ENCODE peak calls at places on chromosomes 16 and 17, in four cellular contexts. Z, E, P and N are unnamed samples.

GRCh38 chr17:73323622-73324455 is 12.0 kb upstream of the CDC42EP4 start:
- DNase-seq in Z (peak; percentile 88), E (no peak), P (no peak), N (no peak)

GRCh38 chr16:20747030-20747816 is 5.6 kb upstream of the THUMPD1 start:
- DNase-seq in Z (no peak), E (no peak), P (no peak), N (no peak)

GRCh38 chr16:17972460-17972943 is 364.0 kb downstream of the NPIPA8 start:
- DNase-seq in Z (no peak), E (no peak), P (no peak), N (no peak)

GRCh38 chr17:76917829-76918228 is 49.6 kb downstream of the MGAT5B start:
- DNase-seq in Z (no peak), E (no peak), P (no peak), N (no peak)

GRCh38 chr17:28960256-28961106 is 9.2 kb upstream of the PHF12 start:
- DNase-seq in Z (no peak), E (no peak), P (no peak), N (no peak)

GRCh38 chr17:64205804-64206203 is 57.3 kb downstream of the TEX2 start:
- DNase-seq in Z (no peak), E (no peak), P (no peak), N (no peak)

GRCh38 chr16:3007957-3008748 is 4.6 kb upstream of the CLDN9 start:
- DNase-seq in Z (no peak), E (peak; percentile 94), P (no peak), N (no peak)

GRCh38 chr17:2369551-2370210 is 31.2 kb downstream of the MNT start:
- DNase-seq in Z (peak; percentile 42), E (no peak), P (no peak), N (no peak)

GRCh38 chr16:67278773-67279295 is 498 bp upstream of the PLEKHG4 start:
- DNase-seq in Z (peak; percentile 59), E (no peak), P (no peak), N (peak; percentile 59)

GRCh38 chr17:10033982-10034381 is 128.9 kb upstream of the RCVRN start:
- DNase-seq in Z (no peak), E (no peak), P (no peak), N (no peak)

GRCh38 chr17:2050246-2050866 is 4.5 kb upstream of the HIC1 start:
- DNase-seq in Z (peak; percentile 87), E (no peak), P (no peak), N (peak; percentile 75)

GRCh38 chr17:44324092-44324570 is 492 bp downstream of the SLC25A39 start:
- DNase-seq in Z (peak; percentile 45), E (no peak), P (no peak), N (no peak)

GRCh38 chr16:83305092-83305491 is 502.7 kb upstream of the HSBP1 start:
- DNase-seq in Z (peak; percentile 81), E (no peak), P (peak; percentile 39), N (no peak)

GRCh38 chr16:72371307-72372081 is 199.5 kb upstream of the PMFBP1 start:
- DNase-seq in Z (peak; percentile 79), E (peak; percentile 57), P (peak; percentile 23), N (no peak)

GRCh38 chr17:38747385-38748328 is 479 bp downstream of the PCGF2 start:
- DNase-seq in Z (peak; percentile 50), E (no peak), P (no peak), N (no peak)

GRCh38 chr17:17137731-17138585 is 68.2 kb downstream of the PLD6 start:
- DNase-seq in Z (no peak), E (no peak), P (no peak), N (no peak)

GRCh38 chr17:56074366-56074765 is 78.9 kb upstream of the ANKFN1 start:
- DNase-seq in Z (no peak), E (no peak), P (no peak), N (no peak)

GRCh38 chr16:70250748-70251650 is 741 bp downstream of the EXOSC6 start:
- DNase-seq in Z (peak; percentile 72), E (no peak), P (no peak), N (no peak)

GRCh38 chr17:47239663-47240374 is 13.8 kb upstream of the ITGB3 start:
- DNase-seq in Z (peak; percentile 99), E (no peak), P (no peak), N (no peak)

GRCh38 chr16:49452108-49452507 is 78.5 kb downstream of the C16orf78 start:
- DNase-seq in Z (no peak), E (no peak), P (no peak), N (no peak)

GRCh38 chr17:1769826-1770477 is 8.1 kb downstream of the SERPINF1 start:
- DNase-seq in Z (no peak), E (no peak), P (no peak), N (no peak)

GRCh38 chr16:68737046-68737729 is at the start of gene CDH1:
- DNase-seq in Z (no peak), E (peak; percentile 86), P (no peak), N (no peak)

GRCh38 chr16:27322858-27323780 is 9.3 kb downstream of the IL4R start:
- DNase-seq in Z (no peak), E (no peak), P (no peak), N (no peak)

GRCh38 chr17:33438578-33438977 is 145.5 kb upstream of the ASIC2 start:
- DNase-seq in Z (no peak), E (no peak), P (no peak), N (no peak)

GRCh38 chr17:46977348-46977747 is 1.7 kb downstream of the RPRML start:
- DNase-seq in Z (peak; percentile 38), E (peak; percentile 80), P (no peak), N (no peak)

GRCh38 chr17:32020943-32021617 is 13.9 kb downstream of the LRRC37B start:
- DNase-seq in Z (peak; percentile 80), E (no peak), P (no peak), N (no peak)

GRCh38 chr16:81137012-81137335 is 40.8 kb upstream of the GCSH start:
- DNase-seq in Z (peak; percentile 67), E (no peak), P (peak; percentile 4), N (no peak)

GRCh38 chr17:81095608-81095888 is 60.6 kb downstream of the BAIAP2 start:
- DNase-seq in Z (no peak), E (no peak), P (no peak), N (no peak)

GRCh38 chr16:10037771-10038170 is 144.5 kb downstream of the GRIN2A start:
- DNase-seq in Z (peak; percentile 1), E (no peak), P (no peak), N (no peak)

GRCh38 chr16:49465661-49466528 is 92.3 kb downstream of the C16orf78 start:
- DNase-seq in Z (no peak), E (no peak), P (no peak), N (no peak)

GRCh38 chr17:2192367-2193028 is 111.1 kb downstream of the SMG6 start:
- DNase-seq in Z (peak; percentile 96), E (no peak), P (peak; percentile 94), N (no peak)

GRCh38 chr17:58096892-58097291 is 13.7 kb downstream of the DYNLL2 start:
- DNase-seq in Z (no peak), E (no peak), P (no peak), N (no peak)

GRCh38 chr17:2613089-2613808 is 19.8 kb downstream of the PAFAH1B1 start:
- DNase-seq in Z (no peak), E (no peak), P (no peak), N (no peak)

GRCh38 chr17:76537578-76538280 is at the start of gene CYGB:
- DNase-seq in Z (no peak), E (no peak), P (no peak), N (peak; percentile 6)

GRCh38 chr17:49989518-49989880 is 5.5 kb downstream of the DLX3 start:
- DNase-seq in Z (no peak), E (no peak), P (no peak), N (no peak)

GRCh38 chr17:542943-543342 is 171.7 kb downstream of the VPS53 start:
- DNase-seq in Z (no peak), E (no peak), P (no peak), N (no peak)

GRCh38 chr17:10649602-10650001 is 7.5 kb downstream of the MYH3 start:
- DNase-seq in Z (no peak), E (no peak), P (no peak), N (no peak)

GRCh38 chr17:9928601-9929341 is 23.7 kb upstream of the RCVRN start:
- DNase-seq in Z (peak; percentile 44), E (peak; percentile 41), P (peak; percentile 82), N (no peak)

GRCh38 chr16:70786020-70786419 is 14.9 kb downstream of the VAC14 start:
- DNase-seq in Z (no peak), E (no peak), P (no peak), N (no peak)

GRCh38 chr17:29838961-29839360 is 91.1 kb downstream of the SSH2 start:
- DNase-seq in Z (peak; percentile 61), E (no peak), P (no peak), N (no peak)

DNA sequence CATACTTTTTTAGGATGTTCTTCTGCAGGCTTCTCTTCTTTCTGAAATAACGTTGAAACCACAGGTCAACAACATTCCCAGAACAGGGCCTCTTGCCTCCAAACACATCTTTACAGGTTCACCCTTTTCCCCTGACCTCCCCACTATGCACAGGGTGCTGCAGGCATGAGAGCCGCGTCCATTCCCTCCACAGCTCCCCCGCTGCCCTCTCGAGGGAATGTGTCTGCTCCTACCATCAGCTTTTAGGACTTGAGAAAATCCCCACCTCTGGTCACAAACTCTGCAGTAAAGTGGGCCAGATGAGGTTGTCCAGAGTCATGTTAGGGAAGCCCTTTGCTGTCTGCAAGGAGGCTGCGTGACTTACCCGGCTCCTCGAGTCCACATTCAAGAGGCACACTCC is 30.5 kb downstream of the DUSP14 start:
- DNase-seq in Z (no peak), E (no peak), P (no peak), N (no peak)
- TF ChIP-seq CTCF in Z (no peak), E (peak; percentile 16), P (no peak), N (no peak)

GRCh38 chr17:7856840-7857723 is at the start of gene NAA38:
- DNase-seq in Z (peak; percentile 99), E (peak; percentile 94), P (peak; percentile 99), N (peak; percentile 68)
- TF ChIP-seq CTCF in Z (peak; percentile 58), E (peak; percentile 54), P (peak; percentile 47), N (peak; percentile 18)

DNA sequence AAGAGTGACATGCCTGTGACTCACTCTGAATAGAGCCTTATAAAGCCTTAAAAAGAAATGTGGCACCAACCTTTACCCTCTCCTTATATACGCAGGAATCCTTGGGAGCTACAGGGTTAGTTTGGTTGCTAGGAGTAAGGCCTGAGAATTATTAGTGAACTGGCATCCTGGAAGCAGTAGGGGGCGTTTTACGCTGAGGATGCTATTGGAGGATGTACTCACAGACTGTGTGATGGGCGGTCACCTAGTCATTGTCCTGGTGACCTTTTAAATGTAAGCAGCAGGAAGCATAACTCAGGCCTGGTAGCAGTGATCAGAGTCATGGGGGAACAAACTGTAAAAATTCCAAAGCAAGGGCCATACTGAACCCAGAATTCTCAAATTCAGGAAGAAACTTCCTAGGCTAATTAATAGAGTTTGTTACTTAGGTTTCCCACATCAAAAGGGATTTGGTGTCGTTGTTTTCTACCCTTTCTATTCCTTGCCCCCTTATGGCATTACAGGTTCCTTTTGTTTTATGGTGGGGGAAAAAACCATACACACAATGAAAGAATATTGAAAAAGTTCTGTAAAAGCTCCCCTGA is 153.8 kb downstream of the SNX11 start:
- DNase-seq in Z (peak; percentile 22), E (peak; percentile 57), P (no peak), N (no peak)
- TF ChIP-seq CTCF in Z (peak; percentile 32), E (peak; percentile 86), P (peak; percentile 52), N (peak; percentile 34)

GRCh38 chr16:52549011-52549692 is 2.2 kb upstream of the TOX3 start:
- DNase-seq in Z (peak; percentile 1), E (peak; percentile 43), P (no peak), N (no peak)
- TF ChIP-seq CTCF in Z (no peak), E (peak; percentile 56), P (peak; percentile 57), N (peak; percentile 25)

GRCh38 chr17:27882162-27882840 is 10.9 kb downstream of the LYRM9 start:
- DNase-seq in Z (no peak), E (no peak), P (no peak), N (no peak)

GRCh38 chr17:27878776-27879562 is 14.2 kb downstream of the LYRM9 start:
- DNase-seq in Z (no peak), E (no peak), P (no peak), N (no peak)

GRCh38 chr17:27879987-27880608 is 13.1 kb downstream of the LYRM9 start:
- DNase-seq in Z (peak; percentile 82), E (peak; percentile 43), P (peak; percentile 24), N (peak; percentile 77)
- TF ChIP-seq CTCF in Z (peak; percentile 86), E (peak; percentile 95), P (peak; percentile 90), N (peak; percentile 100)